ENCODE peak calls at places on chromosomes 16 and 17, in six cellular contexts. B, S, J, D, R and O are unnamed samples.
A peak's percentile ranks its signal among the peaks of the same experiment; 100 is the strongest.

GRCh38 chr16:68444058-68444657 is 4.2 kb downstream of the SMPD3 start:
- DNase-seq in B (no peak), S (no peak), J (peak; percentile 29), D (no peak), R (no peak), O (no peak)

GRCh38 chr16:24689128-24689527 is 40.3 kb upstream of the TNRC6A start:
- DNase-seq in B (no peak), S (peak; percentile 41), J (peak; percentile 15), D (no peak), R (no peak), O (peak; percentile 57)

GRCh38 chr17:30200086-30200485 is 35.4 kb downstream of the SLC6A4 start:
- DNase-seq in B (no peak), S (no peak), J (no peak), D (no peak), R (no peak), O (no peak)

GRCh38 chr17:19744922-19745757 is 3.0 kb downstream of the ALDH3A1 start:
- DNase-seq in B (no peak), S (peak; percentile 96), J (peak; percentile 76), D (peak; percentile 73), R (peak; percentile 92), O (peak; percentile 61)

GRCh38 chr16:2966043-2966802 is 2.1 kb downstream of the KREMEN2 start:
- DNase-seq in B (no peak), S (no peak), J (no peak), D (no peak), R (no peak), O (no peak)

GRCh38 chr17:40075216-40076100 is 12.7 kb downstream of the THRA start:
- DNase-seq in B (peak; percentile 23), S (peak; percentile 97), J (no peak), D (peak; percentile 48), R (peak; percentile 97), O (no peak)

GRCh38 chr17:59266748-59267147 is 46.4 kb downstream of the GDPD1 start:
- DNase-seq in B (no peak), S (no peak), J (no peak), D (no peak), R (no peak), O (no peak)

GRCh38 chr17:39530513-39530912 is 69.2 kb downstream of the CDK12 start:
- DNase-seq in B (no peak), S (no peak), J (no peak), D (no peak), R (no peak), O (no peak)

GRCh38 chr17:82642022-82642421 is 6.2 kb downstream of the WDR45B start:
- DNase-seq in B (no peak), S (no peak), J (no peak), D (no peak), R (no peak), O (no peak)

GRCh38 chr17:8163978-8164814 is 1.4 kb upstream of the VAMP2 start:
- DNase-seq in B (no peak), S (peak; percentile 87), J (no peak), D (peak; percentile 52), R (peak; percentile 82), O (no peak)

GRCh38 chr16:80932725-80933124 is 74.0 kb downstream of the CMC2 start:
- DNase-seq in B (no peak), S (peak; percentile 80), J (no peak), D (no peak), R (peak; percentile 81), O (no peak)

GRCh38 chr17:8707591-8708453 is 36.8 kb downstream of the CCDC42 start:
- DNase-seq in B (no peak), S (peak; percentile 69), J (no peak), D (no peak), R (peak; percentile 91), O (no peak)

GRCh38 chr16:10579965-10580918 is at the start of gene EMP2:
- DNase-seq in B (no peak), S (peak; percentile 94), J (peak; percentile 69), D (no peak), R (peak; percentile 89), O (peak; percentile 36)